ENCODE peak calls at places on chromosomes 2 and 18, in five cellular contexts. One of them, this sample, is unnamed.

GRCh38 chr2:8694737-8695136 is 12.9 kb downstream of the ID2 start:
- DNase-seq in A549: no peak
- DNase-seq in HepG2: no peak
- DNase-seq in IMR-90: peak
- DNase-seq in heart left ventricle: no peak
- DNase-seq in this sample: no peak

GRCh38 chr2:62774555-62775366 is 69.2 kb downstream of the EHBP1 start:
- DNase-seq in A549: no peak
- DNase-seq in HepG2: peak
- DNase-seq in IMR-90: peak
- DNase-seq in heart left ventricle: no peak
- DNase-seq in this sample: no peak

GRCh38 chr2:218645126-218645525 is 14.3 kb downstream of the ZNF142 start:
- DNase-seq in A549: no peak
- DNase-seq in heart left ventricle: no peak
- DNase-seq in IMR-90: peak
- DNase-seq in HepG2: no peak
- DNase-seq in this sample: no peak

GRCh38 chr2:168246483-168247340 is 683 bp downstream of the STK39 start:
- DNase-seq in HepG2: peak
- DNase-seq in A549: peak
- DNase-seq in IMR-90: peak
- DNase-seq in heart left ventricle: peak
- DNase-seq in this sample: peak

GRCh38 chr2:113135354-113135753 is 8.0 kb downstream of the IL1RN start:
- DNase-seq in A549: no peak
- DNase-seq in heart left ventricle: no peak
- DNase-seq in IMR-90: no peak
- DNase-seq in HepG2: no peak
- DNase-seq in this sample: no peak

GRCh38 chr2:18900691-18901113 is 311.3 kb upstream of the NT5C1B start:
- DNase-seq in heart left ventricle: no peak
- DNase-seq in IMR-90: no peak
- DNase-seq in A549: no peak
- DNase-seq in HepG2: no peak
- DNase-seq in this sample: no peak

GRCh38 chr18:57353137-57353939 is 981 bp downstream of the ST8SIA3 start:
- DNase-seq in HepG2: no peak
- DNase-seq in IMR-90: no peak
- DNase-seq in A549: no peak
- DNase-seq in heart left ventricle: no peak
- DNase-seq in this sample: no peak

GRCh38 chr2:38465789-38466127 is 88.7 kb upstream of the ATL2 start:
- DNase-seq in IMR-90: peak
- DNase-seq in A549: peak
- DNase-seq in heart left ventricle: no peak
- DNase-seq in HepG2: peak
- DNase-seq in this sample: no peak

GRCh38 chr18:74897971-74898657 is 300.4 kb downstream of the ZNF407 start:
- DNase-seq in HepG2: no peak
- DNase-seq in heart left ventricle: no peak
- DNase-seq in A549: no peak
- DNase-seq in IMR-90: peak
- DNase-seq in this sample: no peak

GRCh38 chr2:182716665-182716990 is 571 bp downstream of the DNAJC10 start:
- DNase-seq in IMR-90: no peak
- DNase-seq in HepG2: peak
- DNase-seq in A549: no peak
- DNase-seq in heart left ventricle: peak
- DNase-seq in this sample: no peak

GRCh38 chr2:41967426-41968181 is 80.2 kb upstream of the PKDCC start:
- DNase-seq in heart left ventricle: peak
- DNase-seq in IMR-90: no peak
- DNase-seq in A549: no peak
- DNase-seq in HepG2: no peak
- DNase-seq in this sample: no peak

GRCh38 chr2:72263781-72264060 is 116.1 kb upstream of the CYP26B1 start:
- DNase-seq in IMR-90: no peak
- DNase-seq in HepG2: no peak
- DNase-seq in A549: no peak
- DNase-seq in heart left ventricle: no peak
- DNase-seq in this sample: no peak

GRCh38 chr18:136433-136832 is 21.9 kb upstream of the USP14 start:
- DNase-seq in A549: no peak
- DNase-seq in HepG2: peak
- DNase-seq in IMR-90: no peak
- DNase-seq in heart left ventricle: no peak
- DNase-seq in this sample: no peak

GRCh38 chr2:232645061-232645460 is 11.7 kb downstream of the EFHD1 start:
- DNase-seq in heart left ventricle: no peak
- DNase-seq in HepG2: no peak
- DNase-seq in IMR-90: no peak
- DNase-seq in A549: no peak
- DNase-seq in this sample: no peak

GRCh38 chr2:181764095-181764963 is 84.0 kb upstream of the NEUROD1 start:
- DNase-seq in heart left ventricle: no peak
- DNase-seq in A549: no peak
- DNase-seq in HepG2: peak
- DNase-seq in IMR-90: no peak
- DNase-seq in this sample: no peak

GRCh38 chr2:169237286-169237685 is 125.0 kb downstream of the LRP2 start:
- DNase-seq in heart left ventricle: no peak
- DNase-seq in A549: no peak
- DNase-seq in HepG2: no peak
- DNase-seq in IMR-90: no peak
- DNase-seq in this sample: no peak

GRCh38 chr2:236607471-236608307 is 38.1 kb downstream of the ACKR3 start:
- DNase-seq in heart left ventricle: no peak
- DNase-seq in IMR-90: peak
- DNase-seq in HepG2: no peak
- DNase-seq in A549: no peak
- DNase-seq in this sample: no peak

GRCh38 chr2:7595181-7595580 is 678.0 kb downstream of the RNF144A start:
- DNase-seq in heart left ventricle: no peak
- DNase-seq in HepG2: no peak
- DNase-seq in IMR-90: no peak
- DNase-seq in A549: no peak
- DNase-seq in this sample: no peak

GRCh38 chr2:200383380-200384110 is 77.1 kb downstream of the SPATS2L start:
- DNase-seq in HepG2: no peak
- DNase-seq in heart left ventricle: no peak
- DNase-seq in A549: no peak
- DNase-seq in IMR-90: peak
- DNase-seq in this sample: no peak

GRCh38 chr2:1222062-1222461 is 191.2 kb upstream of the TPO start:
- DNase-seq in IMR-90: no peak
- DNase-seq in HepG2: no peak
- DNase-seq in A549: no peak
- DNase-seq in heart left ventricle: no peak
- DNase-seq in this sample: no peak

GRCh38 chr2:206477296-206477695 is 34.0 kb downstream of the ADAM23 start:
- DNase-seq in IMR-90: peak
- DNase-seq in heart left ventricle: no peak
- DNase-seq in A549: no peak
- DNase-seq in HepG2: no peak
- DNase-seq in this sample: no peak

GRCh38 chr2:151491496-151491895 is 81.8 kb downstream of the RIF1 start:
- DNase-seq in heart left ventricle: no peak
- DNase-seq in IMR-90: peak
- DNase-seq in A549: no peak
- DNase-seq in HepG2: no peak
- DNase-seq in this sample: no peak

DNA sequence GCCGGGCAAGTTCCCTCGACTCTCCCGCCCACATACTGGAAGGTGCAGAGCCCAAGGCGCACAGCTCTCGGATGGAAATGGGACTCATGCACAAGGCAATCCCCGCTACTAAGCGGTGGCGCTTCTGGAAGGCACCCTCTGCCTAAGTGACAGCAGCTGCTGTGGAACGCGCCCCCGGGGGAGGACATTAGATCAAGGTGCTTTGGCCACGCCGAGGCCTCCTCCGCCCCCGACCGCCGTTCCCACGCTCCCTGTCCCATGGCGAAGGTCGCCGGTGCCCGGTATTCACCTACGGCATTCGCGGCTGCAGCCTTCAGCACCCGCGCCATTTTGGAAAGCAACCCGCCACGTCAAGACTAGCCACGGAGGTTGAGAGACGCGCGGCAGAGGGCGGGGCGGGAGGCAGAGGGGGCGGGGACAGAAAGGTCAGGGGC is at the start of gene MCEE:
- DNase-seq in A549: peak
- DNase-seq in HepG2: peak
- DNase-seq in IMR-90: peak
- DNase-seq in heart left ventricle: peak
- DNase-seq in this sample: peak
- TF ChIP-seq POLR2A in A549: peak
- TF ChIP-seq POLR2A in HepG2: peak
- TF ChIP-seq POLR2A in IMR-90: peak
- TF ChIP-seq POLR2A in heart left ventricle: peak
- TF ChIP-seq POLR2A in this sample: peak

DNA sequence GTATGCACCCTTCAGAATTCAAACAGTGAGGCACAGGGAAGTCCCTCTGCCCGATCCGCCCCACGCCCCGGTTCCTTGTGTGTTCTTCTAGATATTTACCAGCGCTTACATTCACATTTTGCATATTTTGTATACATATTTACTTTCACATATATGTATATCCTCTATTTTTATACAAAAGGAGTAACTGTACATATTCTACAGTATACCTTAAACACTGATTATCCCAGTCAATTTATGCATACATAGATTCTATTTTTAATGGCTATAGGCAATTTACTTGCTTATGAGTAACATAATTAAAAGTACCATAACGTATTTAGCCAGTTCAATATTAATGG is 309 bp upstream of the DUSP11 start:
- DNase-seq in IMR-90: no peak
- DNase-seq in A549: no peak
- DNase-seq in heart left ventricle: no peak
- DNase-seq in HepG2: no peak
- DNase-seq in this sample: no peak
- TF ChIP-seq CTCF in IMR-90: no peak
- TF ChIP-seq CTCF in A549: no peak
- TF ChIP-seq CTCF in heart left ventricle: peak
- TF ChIP-seq CTCF in HepG2: no peak
- TF ChIP-seq CTCF in this sample: no peak

GRCh38 chr18:47285456-47285855 is 34.0 kb upstream of the SKOR2 start:
- DNase-seq in A549: no peak
- DNase-seq in IMR-90: no peak
- DNase-seq in heart left ventricle: no peak
- DNase-seq in HepG2: no peak
- DNase-seq in this sample: no peak

GRCh38 chr18:47283476-47283875 is 32.0 kb upstream of the SKOR2 start:
- DNase-seq in IMR-90: peak
- DNase-seq in HepG2: peak
- DNase-seq in heart left ventricle: no peak
- DNase-seq in A549: no peak
- DNase-seq in this sample: no peak

GRCh38 chr18:47284691-47285370 is 33.4 kb upstream of the SKOR2 start:
- DNase-seq in A549: no peak
- DNase-seq in IMR-90: no peak
- DNase-seq in heart left ventricle: no peak
- DNase-seq in HepG2: no peak
- DNase-seq in this sample: no peak

DNA sequence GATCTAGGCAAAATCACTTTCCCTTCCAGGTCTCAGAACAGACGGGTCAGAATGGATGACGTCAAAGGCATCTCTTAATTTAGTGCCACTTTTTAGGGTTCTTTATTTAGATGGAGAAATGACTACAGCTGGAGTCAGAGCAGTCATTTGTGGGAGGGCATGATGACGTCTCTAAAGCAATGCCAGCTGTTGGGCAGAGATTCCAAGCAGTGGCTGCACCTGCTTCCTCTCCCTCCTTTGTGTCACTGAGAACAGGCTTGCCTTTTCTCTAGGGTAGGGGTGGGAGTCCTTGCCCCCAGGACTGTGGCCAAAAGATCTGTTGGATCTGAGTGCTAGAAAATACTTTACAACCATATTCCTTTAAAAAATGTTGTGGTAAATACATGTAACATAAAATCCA is 28.7 kb upstream of the SKOR2 start:
- DNase-seq in heart left ventricle: no peak
- DNase-seq in HepG2: no peak
- DNase-seq in IMR-90: no peak
- DNase-seq in A549: no peak
- DNase-seq in this sample: no peak
- TF ChIP-seq POLR2A in heart left ventricle: no peak
- TF ChIP-seq POLR2A in HepG2: no peak
- TF ChIP-seq POLR2A in IMR-90: no peak
- TF ChIP-seq POLR2A in A549: no peak
- TF ChIP-seq POLR2A in this sample: no peak

DNA sequence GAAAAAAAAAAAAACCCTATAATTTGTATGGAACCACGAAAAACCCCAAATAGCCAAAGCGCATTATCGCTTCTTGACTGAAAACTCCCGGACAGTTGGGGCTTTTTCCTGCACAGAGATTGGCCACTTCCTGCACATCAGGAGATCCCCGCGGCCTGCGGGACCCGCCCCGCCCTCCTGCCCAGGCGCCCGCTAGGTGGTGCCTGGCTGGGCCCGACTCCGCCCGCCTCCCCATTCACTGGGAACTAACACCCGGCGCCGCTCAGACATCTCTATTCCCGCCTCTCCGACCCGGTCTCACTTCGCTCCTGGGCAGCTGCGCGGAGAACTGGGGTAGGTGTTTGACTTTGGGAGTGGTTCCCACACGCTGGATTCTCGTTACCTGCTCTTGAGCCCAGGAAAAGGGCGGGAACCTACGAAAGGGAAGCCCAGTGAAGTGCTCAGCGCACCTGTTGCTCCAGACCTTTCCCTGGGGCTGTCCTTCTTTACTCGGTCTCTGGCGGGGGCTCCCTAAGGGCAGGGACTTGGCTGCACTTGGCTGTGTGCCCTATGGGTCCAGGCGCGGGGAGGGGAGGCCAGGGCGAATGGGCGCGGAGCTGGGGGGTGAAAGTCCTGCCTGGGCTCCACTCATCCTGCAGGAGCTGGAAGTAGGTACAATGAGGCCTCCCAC is at the start of gene HMSD:
- DNase-seq in HepG2: no peak
- DNase-seq in A549: peak
- DNase-seq in IMR-90: no peak
- DNase-seq in heart left ventricle: peak
- DNase-seq in this sample: no peak
- TF ChIP-seq CTCF in HepG2: peak
- TF ChIP-seq CTCF in A549: peak
- TF ChIP-seq CTCF in IMR-90: peak
- TF ChIP-seq CTCF in heart left ventricle: peak
- TF ChIP-seq CTCF in this sample: peak

This sample was measured in esophagus squamous epithelium.